ENCODE peak calls at places on chromosomes 1 and 21, in seven cellular contexts. One of them, this sample, is unnamed.

GRCh38 chr1:46558141-46558963 is 6.9 kb upstream of the KNCN start:
- DNase-seq in HCT116: no peak
- DNase-seq in GM12878: no peak
- DNase-seq in K562: no peak
- DNase-seq in H1: no peak
- DNase-seq in SK-N-SH: no peak
- DNase-seq in HepG2: no peak
- DNase-seq in this sample: no peak

GRCh38 chr21:41441546-41441945 is 15.5 kb downstream of the MX1 start:
- DNase-seq in GM12878: no peak
- DNase-seq in HepG2: no peak
- DNase-seq in HCT116: no peak
- DNase-seq in H1: no peak
- DNase-seq in SK-N-SH: no peak
- DNase-seq in K562: no peak
- DNase-seq in this sample: no peak

GRCh38 chr1:3678361-3679097 is 26.2 kb downstream of the TP73 start:
- DNase-seq in HCT116: no peak
- DNase-seq in SK-N-SH: no peak
- DNase-seq in HepG2: no peak
- DNase-seq in K562: no peak
- DNase-seq in H1: no peak
- DNase-seq in GM12878: no peak
- DNase-seq in this sample: no peak

GRCh38 chr21:36753556-36753955 is 54.6 kb downstream of the SIM2 start:
- DNase-seq in HCT116: no peak
- DNase-seq in GM12878: no peak
- DNase-seq in H1: no peak
- DNase-seq in HepG2: no peak
- DNase-seq in SK-N-SH: no peak
- DNase-seq in K562: no peak
- DNase-seq in this sample: no peak

GRCh38 chr21:25938673-25939395 is 204.1 kb downstream of the GABPA start:
- DNase-seq in GM12878: no peak
- DNase-seq in HCT116: no peak
- DNase-seq in HepG2: no peak
- DNase-seq in SK-N-SH: no peak
- DNase-seq in K562: no peak
- DNase-seq in H1: no peak
- DNase-seq in this sample: no peak

GRCh38 chr1:18962121-18962721 is 5.7 kb upstream of the IFFO2 start:
- DNase-seq in H1: no peak
- DNase-seq in GM12878: no peak
- DNase-seq in HCT116: no peak
- DNase-seq in K562: no peak
- DNase-seq in HepG2: no peak
- DNase-seq in SK-N-SH: no peak
- DNase-seq in this sample: no peak

GRCh38 chr1:17315542-17316130 is 7.6 kb downstream of the PADI4 start:
- DNase-seq in HepG2: no peak
- DNase-seq in H1: peak; percentile 47
- DNase-seq in HCT116: no peak
- DNase-seq in GM12878: no peak
- DNase-seq in SK-N-SH: no peak
- DNase-seq in K562: no peak
- DNase-seq in this sample: no peak

GRCh38 chr21:44982558-44983244 is 42.9 kb downstream of the SLX9 start:
- DNase-seq in HCT116: no peak
- DNase-seq in HepG2: peak; percentile 80
- DNase-seq in GM12878: no peak
- DNase-seq in H1: no peak
- DNase-seq in SK-N-SH: no peak
- DNase-seq in K562: no peak
- DNase-seq in this sample: no peak

GRCh38 chr1:10639301-10640078 is 157.0 kb downstream of the CASZ1 start:
- DNase-seq in GM12878: no peak
- DNase-seq in K562: no peak
- DNase-seq in HCT116: no peak
- DNase-seq in HepG2: no peak
- DNase-seq in SK-N-SH: peak; percentile 60
- DNase-seq in H1: peak; percentile 39
- DNase-seq in this sample: no peak

GRCh38 chr1:109806733-109807397 is 43.1 kb upstream of the EPS8L3 start:
- DNase-seq in GM12878: no peak
- DNase-seq in HCT116: no peak
- DNase-seq in SK-N-SH: no peak
- DNase-seq in K562: no peak
- DNase-seq in H1: no peak
- DNase-seq in HepG2: no peak
- DNase-seq in this sample: no peak

GRCh38 chr1:29490204-29490934 is 254.0 kb downstream of the PTPRU start:
- DNase-seq in GM12878: no peak
- DNase-seq in SK-N-SH: peak; percentile 53
- DNase-seq in HepG2: no peak
- DNase-seq in HCT116: no peak
- DNase-seq in K562: no peak
- DNase-seq in H1: no peak
- DNase-seq in this sample: no peak

GRCh38 chr1:74053407-74053806 is 144.6 kb downstream of the LRRIQ3 start:
- DNase-seq in HCT116: no peak
- DNase-seq in SK-N-SH: no peak
- DNase-seq in H1: no peak
- DNase-seq in HepG2: no peak
- DNase-seq in K562: no peak
- DNase-seq in GM12878: no peak
- DNase-seq in this sample: no peak

GRCh38 chr1:4585216-4585615 is 69.2 kb upstream of the AJAP1 start:
- DNase-seq in H1: no peak
- DNase-seq in GM12878: no peak
- DNase-seq in K562: peak; percentile 78
- DNase-seq in HepG2: no peak
- DNase-seq in HCT116: no peak
- DNase-seq in SK-N-SH: peak; percentile 50
- DNase-seq in this sample: no peak

DNA sequence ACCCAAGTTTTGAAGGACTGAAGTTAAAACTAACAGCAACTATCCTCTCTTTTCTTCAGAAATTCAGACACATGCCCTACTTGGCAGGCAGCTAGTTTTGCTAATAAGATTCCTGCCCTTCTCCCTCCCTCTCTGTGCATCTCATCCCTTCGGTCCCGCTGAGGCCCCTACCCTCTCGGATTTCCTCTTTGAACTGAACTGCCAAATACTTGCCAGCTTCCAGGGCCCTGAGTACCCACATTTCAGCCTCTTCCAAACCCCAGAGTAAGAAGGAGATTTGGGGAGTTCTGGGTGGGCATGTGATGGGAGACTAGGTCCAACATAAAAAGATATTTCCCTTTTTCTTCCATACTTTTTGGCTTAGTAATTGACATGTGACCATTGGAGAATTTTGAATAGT is 116.6 kb upstream of the JUN start:
- DNase-seq in HCT116: no peak
- DNase-seq in HepG2: no peak
- DNase-seq in K562: no peak
- DNase-seq in SK-N-SH: no peak
- DNase-seq in GM12878: no peak
- DNase-seq in H1: no peak
- DNase-seq in this sample: no peak
- TF ChIP-seq JUND in HCT116: no peak
- TF ChIP-seq JUND in HepG2: no peak
- TF ChIP-seq JUND in K562: no peak
- TF ChIP-seq JUND in SK-N-SH: no peak
- TF ChIP-seq JUND in GM12878: no peak
- TF ChIP-seq JUND in H1: no peak
- TF ChIP-seq JUND in this sample: no peak

GRCh38 chr1:2088434-2088833 is 38.2 kb downstream of the PRKCZ start:
- DNase-seq in K562: peak; percentile 40
- DNase-seq in SK-N-SH: no peak
- DNase-seq in HCT116: no peak
- DNase-seq in H1: no peak
- DNase-seq in GM12878: no peak
- DNase-seq in HepG2: no peak
- DNase-seq in this sample: no peak
- TF ChIP-seq JUND in K562: no peak
- TF ChIP-seq JUND in SK-N-SH: no peak
- TF ChIP-seq JUND in HCT116: no peak
- TF ChIP-seq JUND in H1: no peak
- TF ChIP-seq JUND in GM12878: no peak
- TF ChIP-seq JUND in HepG2: no peak
- TF ChIP-seq JUND in this sample: no peak

DNA sequence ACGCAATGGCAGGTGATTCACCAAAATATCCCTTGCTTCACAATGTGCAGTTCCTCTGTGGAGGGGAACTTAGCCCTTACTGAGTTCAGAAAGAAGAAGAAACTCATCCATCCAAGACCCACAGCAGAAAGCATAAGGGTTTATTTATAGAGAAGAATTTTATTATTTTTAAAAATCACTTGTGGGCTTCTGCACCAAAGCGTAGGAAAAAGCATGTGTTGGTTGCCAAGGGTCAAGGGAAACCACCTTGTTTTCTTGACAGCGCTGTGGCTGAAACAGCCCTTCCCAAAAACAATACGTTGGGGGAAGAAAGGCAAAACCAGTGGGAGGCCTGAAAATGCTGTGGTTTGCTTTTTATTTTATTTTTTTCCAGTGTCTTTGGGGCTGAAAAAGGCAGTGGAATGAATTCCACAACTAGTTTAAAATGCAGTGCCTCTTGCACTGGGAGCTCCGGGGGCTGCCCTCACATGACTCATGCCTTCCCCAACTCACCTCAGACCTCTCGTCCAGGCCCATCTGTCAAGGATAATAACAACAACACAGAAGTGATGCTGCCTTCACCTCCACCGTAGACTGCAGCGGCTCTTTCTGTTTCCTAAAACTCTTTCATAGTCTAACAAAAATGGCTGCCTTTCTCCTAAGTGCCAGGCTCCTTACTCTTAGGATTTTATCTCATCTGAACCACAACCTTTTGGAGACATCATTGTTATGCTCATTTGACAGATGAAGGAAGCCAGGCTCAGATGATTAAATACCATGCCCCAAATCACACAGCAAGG is 224.2 kb upstream of the JUN start:
- DNase-seq in K562: no peak
- DNase-seq in H1: no peak
- DNase-seq in GM12878: no peak
- DNase-seq in HepG2: no peak
- DNase-seq in HCT116: no peak
- DNase-seq in SK-N-SH: no peak
- DNase-seq in this sample: no peak
- TF ChIP-seq JUND in K562: no peak
- TF ChIP-seq JUND in H1: no peak
- TF ChIP-seq JUND in GM12878: no peak
- TF ChIP-seq JUND in HepG2: no peak
- TF ChIP-seq JUND in HCT116: no peak
- TF ChIP-seq JUND in SK-N-SH: peak; percentile 24
- TF ChIP-seq JUND in this sample: no peak

GRCh38 chr1:8389962-8390535 is 72.1 kb downstream of the SLC45A1 start:
- DNase-seq in K562: no peak
- DNase-seq in GM12878: no peak
- DNase-seq in H1: no peak
- DNase-seq in HCT116: no peak
- DNase-seq in SK-N-SH: no peak
- DNase-seq in HepG2: no peak
- DNase-seq in this sample: no peak
- TF ChIP-seq JUND in K562: no peak
- TF ChIP-seq JUND in GM12878: no peak
- TF ChIP-seq JUND in H1: no peak
- TF ChIP-seq JUND in HCT116: no peak
- TF ChIP-seq JUND in SK-N-SH: no peak
- TF ChIP-seq JUND in HepG2: no peak
- TF ChIP-seq JUND in this sample: no peak

DNA sequence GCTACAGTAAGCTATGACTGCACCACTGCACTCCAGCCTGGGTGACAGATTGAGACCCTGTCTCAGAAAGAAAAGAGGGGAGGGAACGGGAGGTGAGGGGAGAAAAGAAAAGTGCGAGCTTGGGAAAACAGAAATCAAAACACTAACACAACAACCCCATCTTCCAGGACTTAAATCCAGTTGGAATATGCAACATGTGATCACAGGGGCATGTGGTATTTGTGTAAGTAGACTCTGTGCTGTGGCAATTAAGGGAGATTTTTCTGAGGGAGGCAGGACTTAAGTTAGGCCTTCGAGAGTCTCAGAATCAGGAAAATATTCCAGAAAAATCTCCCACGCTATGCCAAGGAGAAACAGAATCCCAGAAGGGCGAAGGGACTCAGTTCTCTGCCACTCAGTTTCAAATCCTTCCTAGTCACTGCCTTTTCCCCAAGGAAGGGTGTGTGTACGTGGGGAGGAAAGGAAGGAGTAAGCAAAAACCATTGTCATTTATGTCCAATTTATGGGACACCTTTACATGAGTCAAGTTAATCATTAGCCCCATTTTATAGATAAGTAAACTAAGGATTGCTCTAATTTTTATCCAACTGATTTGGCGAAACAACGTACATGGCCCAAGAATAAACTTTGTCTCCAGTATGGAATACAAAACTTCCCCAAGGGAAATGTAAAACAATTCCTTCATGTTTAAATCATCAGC is 12.3 kb downstream of the ID3 start:
- DNase-seq in H1: no peak
- DNase-seq in HCT116: no peak
- DNase-seq in K562: no peak
- DNase-seq in SK-N-SH: no peak
- DNase-seq in GM12878: no peak
- DNase-seq in HepG2: no peak
- DNase-seq in this sample: no peak
- TF ChIP-seq JUND in H1: no peak
- TF ChIP-seq JUND in HCT116: no peak
- TF ChIP-seq JUND in K562: no peak
- TF ChIP-seq JUND in SK-N-SH: no peak
- TF ChIP-seq JUND in GM12878: no peak
- TF ChIP-seq JUND in HepG2: no peak
- TF ChIP-seq JUND in this sample: no peak